ENCODE peak calls at places on chromosomes 16 and 17, in four cellular contexts. One of them, this sample, is unnamed.

GRCh38 chr17:70136131-70136530 is 33.2 kb upstream of the KCNJ2 start:
- DNase-seq in IMR-90: no peak
- DNase-seq in neuronal stem cell: no peak
- DNase-seq in mesendoderm: no peak
- DNase-seq in this sample: no peak

GRCh38 chr17:79864617-79865250 is 25.5 kb upstream of the CBX4 start:
- DNase-seq in IMR-90: no peak
- DNase-seq in neuronal stem cell: no peak
- DNase-seq in mesendoderm: no peak
- DNase-seq in this sample: no peak

GRCh38 chr16:72947379-72948237 is 100.3 kb downstream of the ZFHX3 start:
- DNase-seq in IMR-90: no peak
- DNase-seq in neuronal stem cell: peak
- DNase-seq in mesendoderm: no peak
- DNase-seq in this sample: no peak

GRCh38 chr16:85428899-85429775 is 184.0 kb upstream of the GSE1 start:
- DNase-seq in IMR-90: no peak
- DNase-seq in neuronal stem cell: no peak
- DNase-seq in mesendoderm: no peak
- DNase-seq in this sample: no peak

GRCh38 chr17:12089809-12090384 is 69.2 kb downstream of the MAP2K4 start:
- DNase-seq in IMR-90: peak
- DNase-seq in neuronal stem cell: no peak
- DNase-seq in mesendoderm: no peak
- DNase-seq in this sample: peak

GRCh38 chr16:75420987-75421819 is 12.1 kb downstream of the CFDP1 start:
- DNase-seq in IMR-90: peak
- DNase-seq in neuronal stem cell: peak
- DNase-seq in mesendoderm: peak
- DNase-seq in this sample: peak

GRCh38 chr17:76740329-76741118 is 2.6 kb downstream of the MFSD11 start:
- DNase-seq in IMR-90: peak
- DNase-seq in neuronal stem cell: no peak
- DNase-seq in mesendoderm: no peak
- DNase-seq in this sample: peak

GRCh38 chr17:76492989-76493501 is 8.2 kb downstream of the RHBDF2 start:
- DNase-seq in IMR-90: peak
- DNase-seq in neuronal stem cell: no peak
- DNase-seq in mesendoderm: no peak
- DNase-seq in this sample: peak

GRCh38 chr17:34816806-34817205 is 144.5 kb downstream of the CCT6B start:
- DNase-seq in IMR-90: no peak
- DNase-seq in neuronal stem cell: no peak
- DNase-seq in mesendoderm: peak
- DNase-seq in this sample: no peak

GRCh38 chr17:3590231-3590630 is 19.0 kb downstream of the TRPV1 start:
- DNase-seq in IMR-90: no peak
- DNase-seq in neuronal stem cell: no peak
- DNase-seq in mesendoderm: no peak
- DNase-seq in this sample: no peak

GRCh38 chr16:69823831-69824563 is 61.9 kb downstream of the WWP2 start:
- DNase-seq in IMR-90: no peak
- DNase-seq in neuronal stem cell: no peak
- DNase-seq in mesendoderm: no peak
- DNase-seq in this sample: no peak

GRCh38 chr16:23392223-23392600 is 60.8 kb downstream of the COG7 start:
- DNase-seq in IMR-90: no peak
- DNase-seq in neuronal stem cell: no peak
- DNase-seq in mesendoderm: no peak
- DNase-seq in this sample: no peak

GRCh38 chr17:76481091-76481655 is 13.8 kb downstream of the AANAT start:
- DNase-seq in IMR-90: no peak
- DNase-seq in neuronal stem cell: no peak
- DNase-seq in mesendoderm: no peak
- DNase-seq in this sample: no peak

GRCh38 chr17:3944485-3945388 is 19.5 kb downstream of the ATP2A3 start:
- DNase-seq in IMR-90: peak
- DNase-seq in neuronal stem cell: peak
- DNase-seq in mesendoderm: peak
- DNase-seq in this sample: peak

GRCh38 chr16:89561195-89562026 is 929 bp downstream of the RPL13 start:
- DNase-seq in IMR-90: no peak
- DNase-seq in neuronal stem cell: no peak
- DNase-seq in mesendoderm: no peak
- DNase-seq in this sample: no peak

GRCh38 chr17:41652461-41652960 is 28.1 kb upstream of the KRT17 start:
- DNase-seq in IMR-90: no peak
- DNase-seq in neuronal stem cell: no peak
- DNase-seq in mesendoderm: no peak
- DNase-seq in this sample: no peak

GRCh38 chr16:77788196-77789084 is at the start of gene VAT1L:
- DNase-seq in IMR-90: peak
- DNase-seq in neuronal stem cell: peak
- DNase-seq in mesendoderm: peak
- DNase-seq in this sample: peak

GRCh38 chr17:60163108-60163784 is 13.5 kb downstream of the CA4 start:
- DNase-seq in IMR-90: no peak
- DNase-seq in neuronal stem cell: no peak
- DNase-seq in mesendoderm: no peak
- DNase-seq in this sample: no peak

GRCh38 chr17:76791053-76791980 is 53.4 kb downstream of the MFSD11 start:
- DNase-seq in IMR-90: peak
- DNase-seq in neuronal stem cell: no peak
- DNase-seq in mesendoderm: no peak
- DNase-seq in this sample: peak

GRCh38 chr17:27495460-27495859 is 39.2 kb downstream of the KSR1 start:
- DNase-seq in IMR-90: no peak
- DNase-seq in neuronal stem cell: no peak
- DNase-seq in mesendoderm: no peak
- DNase-seq in this sample: no peak
- H2BK15ac ChIP-seq in IMR-90: no peak
- H2BK15ac ChIP-seq in neuronal stem cell: peak
- H2BK15ac ChIP-seq in mesendoderm: no peak
- H2BK15ac ChIP-seq in this sample: no peak

GRCh38 chr17:81478119-81478518 is 34.5 kb downstream of the ACTG1 start:
- DNase-seq in IMR-90: no peak
- DNase-seq in neuronal stem cell: no peak
- DNase-seq in mesendoderm: no peak
- DNase-seq in this sample: no peak
- H2BK15ac ChIP-seq in IMR-90: no peak
- H2BK15ac ChIP-seq in neuronal stem cell: no peak
- H2BK15ac ChIP-seq in mesendoderm: no peak
- H2BK15ac ChIP-seq in this sample: no peak

GRCh38 chr16:2149630-2150417 is 1.4 kb downstream of the RAB26 start:
- DNase-seq in IMR-90: no peak
- DNase-seq in neuronal stem cell: no peak
- DNase-seq in mesendoderm: peak
- DNase-seq in this sample: no peak
- H2BK15ac ChIP-seq in IMR-90: no peak
- H2BK15ac ChIP-seq in neuronal stem cell: peak
- H2BK15ac ChIP-seq in mesendoderm: no peak
- H2BK15ac ChIP-seq in this sample: no peak

DNA sequence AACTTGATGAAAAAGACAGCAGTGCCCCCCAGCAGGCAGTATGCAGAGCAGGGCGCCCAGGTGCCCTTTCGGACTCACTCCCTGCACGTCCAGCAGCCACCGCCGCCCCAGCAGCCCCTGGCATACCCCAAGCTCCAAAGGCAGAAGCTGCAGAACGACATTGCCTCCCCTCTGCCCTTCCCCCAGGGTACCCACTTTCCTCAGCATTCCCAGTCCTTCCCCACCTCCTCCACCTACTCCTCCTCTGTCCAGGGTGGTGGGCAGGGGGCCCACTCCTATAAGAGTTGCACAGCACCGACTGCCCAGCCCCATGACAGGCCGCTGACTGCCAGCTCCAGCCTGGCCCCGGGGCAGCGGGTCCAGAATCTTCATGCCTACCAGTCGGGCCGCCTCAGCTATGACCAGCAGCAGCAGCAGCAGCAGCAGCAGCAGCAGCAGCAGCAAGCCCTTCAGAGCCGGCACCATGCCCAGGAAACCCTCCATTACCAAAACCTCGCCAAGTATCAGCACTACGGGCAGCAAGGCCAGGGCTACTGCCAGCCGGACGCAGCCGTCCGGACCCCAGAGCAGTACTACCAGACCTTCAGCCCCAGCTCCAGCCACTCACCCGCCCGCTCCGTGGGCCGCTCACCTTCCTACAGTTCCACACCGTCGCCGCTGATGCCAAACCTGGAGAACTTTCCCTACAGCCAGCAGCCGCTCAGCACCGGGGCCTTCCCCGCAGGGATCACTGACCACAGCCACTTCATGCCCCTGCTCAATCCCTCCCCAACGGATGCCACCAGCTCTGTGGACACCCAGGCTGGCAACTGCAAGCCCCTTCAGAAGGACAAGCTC is 43.2 kb downstream of the SREBF1 start:
- DNase-seq in IMR-90: no peak
- DNase-seq in neuronal stem cell: no peak
- DNase-seq in mesendoderm: no peak
- DNase-seq in this sample: no peak
- H2BK15ac ChIP-seq in IMR-90: no peak
- H2BK15ac ChIP-seq in neuronal stem cell: peak
- H2BK15ac ChIP-seq in mesendoderm: no peak
- H2BK15ac ChIP-seq in this sample: no peak

GRCh38 chr16:49835116-49835880 is 20.6 kb downstream of the ZNF423 start:
- DNase-seq in IMR-90: no peak
- DNase-seq in neuronal stem cell: no peak
- DNase-seq in mesendoderm: no peak
- DNase-seq in this sample: no peak
- H2BK15ac ChIP-seq in IMR-90: no peak
- H2BK15ac ChIP-seq in neuronal stem cell: peak
- H2BK15ac ChIP-seq in mesendoderm: no peak
- H2BK15ac ChIP-seq in this sample: peak

This sample was measured in mesenchymal stem cell.